ENCODE peak calls at places on chromosomes 7 and 10, in six cellular contexts. N, X, Y, J, P and E are unnamed samples.

GRCh38 chr7:100477871-100478248 is 1.2 kb downstream of the TSC22D4 start:
- DNase-seq in N (no peak), X (no peak), Y (no peak), J (no peak), P (no peak), E (no peak)

GRCh38 chr7:20172736-20173334 is 44.3 kb downstream of the MACC1 start:
- DNase-seq in N (no peak), X (peak), Y (peak), J (peak), P (no peak), E (peak)

GRCh38 chr10:78419481-78420265 is 386.0 kb downstream of the RPS24 start:
- DNase-seq in N (no peak), X (no peak), Y (peak), J (no peak), P (no peak), E (no peak)

GRCh38 chr10:7085913-7086589 is 324.8 kb downstream of the SFMBT2 start:
- DNase-seq in N (no peak), X (no peak), Y (peak), J (peak), P (no peak), E (no peak)

GRCh38 chr7:151137841-151138540 is 29.5 kb downstream of the GBX1 start:
- DNase-seq in N (peak), X (no peak), Y (no peak), J (no peak), P (no peak), E (no peak)

GRCh38 chr7:143898810-143899209 is 3.2 kb downstream of the TCAF1 start:
- DNase-seq in N (no peak), X (no peak), Y (no peak), J (no peak), P (no peak), E (no peak)

GRCh38 chr10:132595850-132596249 is 58.3 kb downstream of the INPP5A start:
- DNase-seq in N (no peak), X (no peak), Y (no peak), J (peak), P (no peak), E (no peak)

GRCh38 chr7:4185736-4186512 is 496.2 kb upstream of the FOXK1 start:
- DNase-seq in N (no peak), X (no peak), Y (no peak), J (no peak), P (no peak), E (no peak)

GRCh38 chr7:36372156-36372555 is 17.5 kb upstream of the ANLN start:
- DNase-seq in N (no peak), X (no peak), Y (no peak), J (no peak), P (no peak), E (no peak)

GRCh38 chr7:105905209-105905910 is 29.0 kb upstream of the ATXN7L1 start:
- DNase-seq in N (no peak), X (no peak), Y (no peak), J (no peak), P (no peak), E (no peak)

GRCh38 chr7:117008849-117009531 is 55.7 kb downstream of the ST7 start:
- DNase-seq in N (no peak), X (no peak), Y (peak), J (peak), P (no peak), E (no peak)

GRCh38 chr10:5538446-5538845 is 13.7 kb downstream of the CALML3 start:
- DNase-seq in N (peak), X (no peak), Y (no peak), J (peak), P (no peak), E (no peak)

GRCh38 chr10:116607336-116607735 is 13.4 kb upstream of the PNLIPRP2 start:
- DNase-seq in N (no peak), X (no peak), Y (no peak), J (no peak), P (no peak), E (no peak)

GRCh38 chr10:92799591-92799990 is 48.7 kb upstream of the EXOC6 start:
- DNase-seq in N (no peak), X (no peak), Y (peak), J (peak), P (no peak), E (no peak)

GRCh38 chr10:132876131-132876860 is 66.1 kb downstream of the CFAP46 start:
- DNase-seq in N (peak), X (no peak), Y (no peak), J (no peak), P (no peak), E (no peak)

GRCh38 chr10:59830601-59831259 is 75.6 kb downstream of the CCDC6 start:
- DNase-seq in N (no peak), X (peak), Y (peak), J (peak), P (no peak), E (no peak)

GRCh38 chr7:13099197-13099795 is 411.9 kb downstream of the ARL4A start:
- DNase-seq in N (no peak), X (no peak), Y (no peak), J (peak), P (no peak), E (no peak)

GRCh38 chr7:69619619-69620018 is 21.3 kb downstream of the AUTS2 start:
- DNase-seq in N (no peak), X (no peak), Y (no peak), J (no peak), P (no peak), E (no peak)

GRCh38 chr7:158445421-158446175 is 142.0 kb downstream of the PTPRN2 start:
- DNase-seq in N (no peak), X (no peak), Y (no peak), J (no peak), P (no peak), E (no peak)

GRCh38 chr10:79025113-79025832 is 43.5 kb upstream of the ZMIZ1 start:
- DNase-seq in N (peak), X (no peak), Y (no peak), J (no peak), P (no peak), E (no peak)

GRCh38 chr7:28128608-28129007 is 52.0 kb downstream of the JAZF1 start:
- DNase-seq in N (no peak), X (no peak), Y (no peak), J (no peak), P (no peak), E (no peak)

GRCh38 chr10:72328045-72328828 is 26.5 kb downstream of the DNAJB12 start:
- DNase-seq in N (no peak), X (peak), Y (peak), J (peak), P (no peak), E (peak)

GRCh38 chr7:45687721-45688120 is 113.6 kb downstream of the ADCY1 start:
- DNase-seq in N (peak), X (no peak), Y (no peak), J (no peak), P (no peak), E (no peak)

GRCh38 chr10:5932345-5932744 is 42.3 kb downstream of the FBH1 start:
- DNase-seq in N (no peak), X (no peak), Y (no peak), J (no peak), P (no peak), E (no peak)

GRCh38 chr7:18151419-18151818 is 123.8 kb upstream of the PRPS1L1 start:
- DNase-seq in N (no peak), X (no peak), Y (peak), J (no peak), P (no peak), E (no peak)

GRCh38 chr10:109784236-109784635 is 139.1 kb downstream of the XPNPEP1 start:
- DNase-seq in N (no peak), X (no peak), Y (no peak), J (no peak), P (no peak), E (no peak)

GRCh38 chr10:101285519-101286070 is 56.3 kb upstream of the LBX1 start:
- DNase-seq in N (no peak), X (no peak), Y (no peak), J (no peak), P (no peak), E (no peak)

GRCh38 chr7:77674878-77675277 is 21.4 kb upstream of the RSBN1L start:
- DNase-seq in N (no peak), X (no peak), Y (no peak), J (peak), P (no peak), E (no peak)

GRCh38 chr10:122863796-122864592 is 15.4 kb downstream of the FAM24B start:
- DNase-seq in N (no peak), X (no peak), Y (no peak), J (no peak), P (no peak), E (no peak)

GRCh38 chr7:36287371-36288241 is 102.1 kb upstream of the ANLN start:
- DNase-seq in N (peak), X (no peak), Y (peak), J (no peak), P (no peak), E (no peak)

GRCh38 chr7:100418930-100419659 is 9.4 kb downstream of the ZCWPW1 start:
- DNase-seq in N (no peak), X (no peak), Y (no peak), J (no peak), P (no peak), E (no peak)

GRCh38 chr10:51918451-51918850 is 219.1 kb upstream of the CSTF2T start:
- DNase-seq in N (no peak), X (no peak), Y (no peak), J (no peak), P (no peak), E (no peak)

GRCh38 chr7:96562966-96563365 is 146.7 kb downstream of the SEM1 start:
- DNase-seq in N (no peak), X (no peak), Y (no peak), J (no peak), P (no peak), E (no peak)

GRCh38 chr7:140230862-140231778 is 54.3 kb upstream of the KDM7A start:
- DNase-seq in N (peak), X (peak), Y (no peak), J (peak), P (no peak), E (peak)

GRCh38 chr7:157907998-157908782 is 571.4 kb downstream of the DNAJB6 start:
- DNase-seq in N (no peak), X (no peak), Y (no peak), J (no peak), P (no peak), E (no peak)

GRCh38 chr10:70458329-70459060 is 17.0 kb upstream of the NODAL start:
- DNase-seq in N (peak), X (no peak), Y (peak), J (peak), P (no peak), E (peak)

GRCh38 chr10:128160335-128160734 is 34.1 kb upstream of the MKI67 start:
- DNase-seq in N (no peak), X (no peak), Y (peak), J (no peak), P (no peak), E (no peak)

GRCh38 chr10:86202226-86202625 is 164.4 kb downstream of the GRID1 start:
- DNase-seq in N (no peak), X (no peak), Y (no peak), J (no peak), P (no peak), E (no peak)

GRCh38 chr7:39727614-39728013 is 104.2 kb downstream of the RALA start:
- DNase-seq in N (no peak), X (no peak), Y (no peak), J (no peak), P (no peak), E (no peak)

GRCh38 chr7:39733881-39734571 is 110.7 kb downstream of the RALA start:
- DNase-seq in N (no peak), X (no peak), Y (peak), J (peak), P (no peak), E (no peak)

GRCh38 chr7:39734605-39735004 is 111.2 kb downstream of the RALA start:
- DNase-seq in N (no peak), X (no peak), Y (no peak), J (no peak), P (no peak), E (no peak)

GRCh38 chr7:39735903-39736302 is 112.5 kb downstream of the RALA start:
- DNase-seq in N (no peak), X (no peak), Y (peak), J (peak), P (peak), E (no peak)

GRCh38 chr7:39732837-39733804 is 109.7 kb downstream of the RALA start:
- DNase-seq in N (peak), X (peak), Y (peak), J (peak), P (peak), E (peak)
- TF ChIP-seq POLR2A in N (no peak), X (peak), Y (peak), J (peak), P (peak), E (no peak)

GRCh38 chr10:22316286-22317120 is at the start of gene COMMD3:
- DNase-seq in N (peak), X (peak), Y (peak), J (peak), P (peak), E (peak)

GRCh38 chr10:22317771-22318565 is 1.8 kb downstream of the COMMD3 start:
- DNase-seq in N (no peak), X (no peak), Y (no peak), J (no peak), P (no peak), E (no peak)

GRCh38 chr10:22314852-22315251 is 1.3 kb upstream of the COMMD3 start:
- DNase-seq in N (no peak), X (no peak), Y (peak), J (no peak), P (no peak), E (no peak)

GRCh38 chr10:22317121-22317370 is 858 bp downstream of the COMMD3 start:
- DNase-seq in N (no peak), X (no peak), Y (no peak), J (no peak), P (no peak), E (no peak)

DNA sequence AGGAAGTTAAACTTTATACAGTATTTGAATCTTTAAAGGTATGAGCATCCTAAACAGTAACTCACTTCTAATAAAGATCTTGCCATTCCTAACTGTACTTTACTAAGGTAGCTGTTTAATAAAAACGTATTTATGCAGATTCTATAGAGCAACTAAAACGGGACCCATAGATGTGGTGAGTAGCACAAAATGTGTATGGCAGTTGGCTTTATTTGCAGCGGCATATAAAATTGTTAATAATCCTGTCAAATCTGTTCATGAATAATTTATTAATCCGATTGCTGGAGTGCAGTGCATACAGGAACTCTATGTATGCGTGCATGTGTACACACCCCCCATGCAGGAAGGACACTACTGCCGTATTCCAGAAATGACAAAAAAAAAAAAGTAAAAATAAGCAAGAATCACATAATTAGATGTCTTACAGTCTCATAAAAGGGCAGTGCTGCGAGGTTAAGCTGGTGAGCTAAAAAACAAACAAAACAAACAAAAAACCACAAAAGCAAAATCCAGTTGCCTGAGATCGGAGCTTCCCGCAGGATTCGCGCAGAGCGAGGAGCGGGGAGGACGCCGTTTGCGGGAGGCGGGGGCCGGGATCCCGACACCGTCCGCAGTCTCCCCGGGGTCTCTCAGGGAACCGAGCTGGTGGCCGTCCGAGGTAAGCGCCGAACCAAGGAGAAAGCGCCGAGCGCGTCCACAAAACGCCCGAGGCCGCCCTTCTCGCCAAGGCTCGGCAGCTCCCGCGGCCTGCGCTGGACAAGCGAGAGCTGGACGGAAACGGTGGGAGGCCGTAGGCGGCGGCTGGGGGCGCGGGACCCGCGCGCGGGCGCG is 518 bp upstream of the COMMD3 start:
- DNase-seq in N (no peak), X (peak), Y (no peak), J (no peak), P (no peak), E (peak)
- TF ChIP-seq POLR2A in N (no peak), X (no peak), Y (no peak), J (no peak), P (no peak), E (no peak)

GRCh38 chr7:55570218-55570873 is 2.0 kb downstream of the VOPP1 start:
- DNase-seq in N (no peak), X (no peak), Y (no peak), J (no peak), P (no peak), E (no peak)

GRCh38 chr7:55570939-55571338 is 1.4 kb downstream of the VOPP1 start:
- DNase-seq in N (no peak), X (no peak), Y (no peak), J (peak), P (no peak), E (no peak)

GRCh38 chr7:55568613-55569268 is 3.6 kb downstream of the VOPP1 start:
- DNase-seq in N (no peak), X (no peak), Y (no peak), J (peak), P (no peak), E (no peak)

GRCh38 chr7:55569269-55569663 is 3.0 kb downstream of the VOPP1 start:
- DNase-seq in N (peak), X (no peak), Y (no peak), J (no peak), P (no peak), E (no peak)

DNA sequence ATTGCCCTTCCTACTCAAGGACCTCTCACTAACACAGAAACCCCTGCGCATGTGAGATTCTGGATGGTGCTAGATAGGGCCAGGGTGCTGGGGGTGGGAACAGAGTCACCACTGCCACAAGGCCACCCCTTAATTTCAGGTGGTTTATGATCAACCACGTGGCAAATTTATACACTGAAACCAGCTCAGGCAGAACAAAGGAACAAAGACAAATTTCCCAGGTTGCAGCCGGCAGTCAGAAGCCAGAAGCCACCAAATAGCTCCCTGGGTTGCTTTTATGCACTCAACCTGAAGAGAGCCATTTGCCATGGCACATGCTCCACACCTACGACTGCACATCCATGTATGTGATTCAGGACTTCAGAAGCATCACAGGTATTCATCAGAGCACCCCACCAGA is 2.5 kb downstream of the VOPP1 start:
- DNase-seq in N (no peak), X (no peak), Y (no peak), J (no peak), P (no peak), E (no peak)
- TF ChIP-seq POLR2A in N (no peak), X (no peak), Y (no peak), J (no peak), P (no peak), E (no peak)

GRCh38 chr10:61903184-61903990 is 1.9 kb downstream of the ARID5B start:
- DNase-seq in N (peak), X (peak), Y (peak), J (peak), P (peak), E (peak)
- TF ChIP-seq POLR2A in N (peak), X (no peak), Y (no peak), J (no peak), P (peak), E (peak)